ENCODE peak calls at places on chromosomes 2 and 18, in eight cellular contexts. Z is NCI-H1105 treated with DMSO at 0.1 percent for 48 hours; I is GM19239; Q is activated naive CD4-positive, alpha-beta T cell; K is NCI-H1092 treated with DMSO at 0.1 percent for 48 hours; M is right lobe of liver; F is hippocampal formation; U is AG09319. W is an unnamed sample.

GRCh38 chr2:113977660-113978523 is 88.0 kb downstream of the ACTR3 start:
- DNase-seq in Z (no peak), U (no peak), K (peak; percentile 3), I (no peak), F (no peak), M (no peak), Q (no peak), W (peak; percentile 82)

GRCh38 chr18:66792466-66792865 is 188.6 kb upstream of the CDH19 start:
- DNase-seq in I (no peak), F (no peak), M (no peak), Q (no peak), Z (no peak), K (no peak), U (no peak), W (no peak)

GRCh38 chr2:167550448-167550847 is 662.2 kb downstream of the XIRP2 start:
- DNase-seq in U (no peak), F (no peak), I (no peak), Q (no peak), M (no peak), K (peak; percentile 10), Z (peak; percentile 54), W (no peak)

GRCh38 chr2:47519604-47520301 is 116.8 kb downstream of the MSH2 start:
- DNase-seq in I (no peak), K (no peak), Q (no peak), Z (no peak), M (no peak), U (no peak), F (no peak), W (no peak)

GRCh38 chr2:3535794-3536681 is 16.7 kb upstream of the ADI1 start:
- DNase-seq in M (peak; percentile 72), Q (no peak), K (no peak), Z (no peak), F (no peak), U (peak; percentile 44), I (no peak), W (peak; percentile 95)

GRCh38 chr2:101253013-101253712 is 477 bp downstream of the CNOT11 start:
- DNase-seq in Z (peak; percentile 54), I (peak; percentile 41), F (no peak), Q (peak; percentile 73), M (peak; percentile 80), K (peak; percentile 41), U (peak; percentile 28), W (no peak)

GRCh38 chr2:59236723-59237122 is 995.6 kb upstream of the FANCL start:
- DNase-seq in U (no peak), Q (no peak), I (no peak), M (no peak), F (no peak), K (no peak), Z (no peak), W (no peak)

GRCh38 chr2:165863816-165864221 is 69.8 kb upstream of the GALNT3 start:
- DNase-seq in K (no peak), Z (peak; percentile 70), Q (no peak), U (no peak), I (no peak), F (peak; percentile 64), M (no peak), W (no peak)

GRCh38 chr18:67508146-67508545 is 8.4 kb downstream of the DSEL start:
- DNase-seq in K (no peak), F (no peak), I (no peak), Q (no peak), M (no peak), U (no peak), Z (no peak), W (no peak)

GRCh38 chr18:61817086-61817485 is 75.7 kb downstream of the RNF152 start:
- DNase-seq in Q (no peak), F (no peak), I (no peak), Z (no peak), U (no peak), K (no peak), M (no peak), W (no peak)

GRCh38 chr18:34709631-34710429 is at the start of gene DTNA:
- DNase-seq in F (peak; percentile 45), K (peak; percentile 84), Q (no peak), M (no peak), Z (peak; percentile 75), U (peak; percentile 85), I (no peak), W (peak; percentile 88)

GRCh38 chr2:1769703-1770422 is 25.5 kb upstream of the PXDN start:
- DNase-seq in K (peak; percentile 61), M (no peak), I (peak; percentile 70), F (no peak), Q (peak; percentile 31), Z (peak; percentile 72), U (no peak), W (no peak)

GRCh38 chr2:7929276-7929675 is 752.6 kb upstream of the ID2 start:
- DNase-seq in M (no peak), U (no peak), Z (no peak), K (no peak), I (no peak), Q (no peak), F (no peak), W (no peak)